ENCODE peak calls at places on chromosomes 11 and 22, in four cellular contexts. E is thyroid gland, B is aorta, O is HCT116. G is an unnamed sample. For H3K36me3, the result is how much of the 10 kb centered on the place peaks cover.

GRCh38 chr11:73426184-73426845 is 50.1 kb downstream of the RELT start:
- DNase-seq in O (no peak), E (no peak), B (no peak), G (no peak)

GRCh38 chr11:10505278-10506012 is 35.5 kb downstream of the RNF141 start:
- DNase-seq in E (no peak), O (no peak), B (no peak), G (no peak)

GRCh38 chr11:63144121-63144520 is at the start of gene SLC22A24:
- DNase-seq in O (no peak), E (no peak), B (no peak), G (no peak)

GRCh38 chr11:116114198-116114651 is 610.0 kb upstream of the CADM1 start:
- DNase-seq in O (no peak), B (no peak), E (no peak), G (no peak)

GRCh38 chr11:82864268-82864667 is 36.0 kb downstream of the PRCP start:
- DNase-seq in O (peak), B (peak), E (peak), G (peak)

GRCh38 chr22:16801088-16801487 is 24.1 kb downstream of the XKR3 start:
- DNase-seq in O (no peak), B (no peak), E (no peak), G (no peak)

GRCh38 chr22:37516456-37516855 is 2.8 kb downstream of the CARD10 start:
- DNase-seq in E (no peak), O (no peak), B (no peak), G (no peak)

GRCh38 chr22:22933100-22933806 is 45.6 kb downstream of the IGLL5 start:
- DNase-seq in E (no peak), B (no peak), O (no peak), G (no peak)

GRCh38 chr11:1081601-1082311 is 7.1 kb downstream of the MUC2 start:
- DNase-seq in B (no peak), O (no peak), E (no peak), G (peak)

GRCh38 chr11:83008581-83008923 is 63.1 kb downstream of the RAB30 start:
- DNase-seq in B (no peak), O (no peak), E (no peak), G (no peak)

GRCh38 chr11:116333193-116333592 is 439.6 kb downstream of the BUD13 start:
- DNase-seq in E (no peak), B (no peak), O (no peak), G (no peak)

GRCh38 chr22:43829904-43830851 is 18.1 kb upstream of the EFCAB6 start:
- DNase-seq in O (no peak), E (peak), B (peak), G (no peak)

GRCh38 chr11:13287681-13288080 is 10.1 kb downstream of the BMAL1 start:
- DNase-seq in E (no peak), O (no peak), B (no peak), G (no peak)

GRCh38 chr11:35035894-35036408 is 103.0 kb upstream of the CD44 start:
- DNase-seq in B (no peak), O (no peak), E (no peak), G (no peak)

GRCh38 chr11:131886201-131886600 is 515.8 kb downstream of the NTM start:
- DNase-seq in B (no peak), O (no peak), E (no peak), G (no peak)

GRCh38 chr11:10379871-10380568 is 75.0 kb upstream of the AMPD3 start:
- DNase-seq in B (no peak), O (no peak), E (peak), G (no peak)

GRCh38 chr22:29004647-29005371 is 56.8 kb downstream of the C22orf31 start:
- DNase-seq in O (peak), B (no peak), E (peak), G (peak)

GRCh38 chr11:27388869-27389268 is 25.9 kb upstream of the CCDC34 start:
- DNase-seq in E (no peak), B (no peak), O (no peak), G (no peak)

GRCh38 chr11:110908401-110909106 is 196.3 kb upstream of the ARHGAP20 start:
- DNase-seq in B (no peak), E (no peak), O (no peak), G (no peak)

GRCh38 chr22:22578702-22579424 is 19.8 kb upstream of the PRAME start:
- DNase-seq in B (no peak), E (no peak), O (no peak), G (no peak)

GRCh38 chr22:35397095-35397904 is 2.6 kb upstream of the MCM5 start:
- DNase-seq in E (no peak), B (no peak), O (no peak), G (peak)

GRCh38 chr11:63517156-63517555 is 11.3 kb downstream of the LGALS12 start:
- DNase-seq in E (no peak), B (no peak), O (no peak), G (no peak)

GRCh38 chr11:131592734-131593133 is 222.3 kb downstream of the NTM start:
- DNase-seq in B (no peak), E (no peak), O (no peak), G (no peak)

GRCh38 chr22:20108757-20109230 is 7.1 kb upstream of the RANBP1 start:
- DNase-seq in B (no peak), E (no peak), O (no peak), G (no peak)

GRCh38 chr11:110921742-110922200 is 209.5 kb upstream of the ARHGAP20 start:
- DNase-seq in B (no peak), E (peak), O (no peak), G (peak)

GRCh38 chr22:16964366-16964765 is 43.7 kb downstream of the GAB4 start:
- DNase-seq in B (no peak), E (no peak), O (no peak), G (no peak)

GRCh38 chr11:569273-569885 is 6.9 kb upstream of the PHRF1 start:
- DNase-seq in O (no peak), E (no peak), B (no peak), G (no peak)

GRCh38 chr11:9765320-9766101 is 101.6 kb downstream of the SWAP70 start:
- DNase-seq in O (no peak), B (no peak), E (peak), G (peak)

GRCh38 chr22:27641049-27641790 is 160.3 kb downstream of the MN1 start:
- DNase-seq in B (peak), E (no peak), O (no peak), G (no peak)

GRCh38 chr22:45381348-45381747 is 32.1 kb downstream of the SMC1B start:
- DNase-seq in B (no peak), E (no peak), O (no peak), G (no peak)

GRCh38 chr22:35230839-35231584 is 26.3 kb upstream of the HMGXB4 start:
- DNase-seq in O (peak), B (no peak), E (no peak), G (no peak)

GRCh38 chr11:8671651-8672062 is 10.8 kb downstream of the TRIM66 start:
- DNase-seq in E (peak), O (no peak), B (no peak), G (peak)

GRCh38 chr11:91819743-91820142 is 404.9 kb upstream of the FAT3 start:
- DNase-seq in E (no peak), B (no peak), O (no peak), G (no peak)

GRCh38 chr11:1568451-1568911 is 3.6 kb downstream of the DUSP8 start:
- DNase-seq in E (no peak), O (no peak), B (peak), G (peak)

GRCh38 chr11:59894616-59895015 is 16.0 kb downstream of the OOSP3 start:
- DNase-seq in B (no peak), O (no peak), E (no peak), G (no peak)

GRCh38 chr11:2428322-2428795 is 16.0 kb downstream of the TRPM5 start:
- DNase-seq in O (peak), E (peak), B (no peak), G (peak)

GRCh38 chr22:37816543-37817180 is 6.5 kb upstream of the GALR3 start:
- DNase-seq in E (no peak), B (no peak), O (no peak), G (no peak)

GRCh38 chr11:132878111-132878510 is 654.2 kb downstream of the OPCML start:
- DNase-seq in B (no peak), O (no peak), E (no peak), G (no peak)

GRCh38 chr22:42766860-42767259 is 46.2 kb upstream of the A4GALT start:
- DNase-seq in E (no peak), B (no peak), O (no peak), G (no peak)

GRCh38 chr11:7004482-7004881 is 15.7 kb downstream of the ZNF214 start:
- DNase-seq in O (no peak), E (no peak), B (no peak), G (no peak)

DNA sequence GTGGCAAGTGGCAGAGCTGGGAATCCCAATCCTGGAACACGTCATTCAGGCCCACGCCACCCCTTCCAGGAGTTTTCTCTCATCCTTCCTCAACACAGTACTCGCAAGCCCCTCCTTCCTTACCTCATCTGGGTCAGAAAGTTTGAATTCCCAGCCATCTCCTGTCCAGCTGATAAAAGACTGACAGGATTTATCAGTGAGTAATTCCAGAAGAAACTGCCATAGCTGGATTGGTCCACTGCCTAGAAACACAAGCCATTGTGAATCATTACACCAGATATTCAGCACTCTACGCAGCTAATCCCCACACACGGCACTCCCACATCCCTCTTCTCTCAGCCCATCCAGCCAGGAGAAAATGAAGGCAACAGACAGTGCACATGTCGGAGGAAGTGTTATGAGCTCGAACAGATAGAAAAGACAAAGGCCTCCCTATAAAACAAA is 124.0 kb downstream of the ETS1 start:
- DNase-seq in E (no peak), B (no peak), O (no peak), G (peak)
- H3K36me3 ChIP-seq in E (under half), B (under half), O (under half), G (under half)

GRCh38 chr11:71437399-71437798 is 10.8 kb downstream of the DHCR7 start:
- DNase-seq in B (peak), O (no peak), E (no peak), G (peak)

GRCh38 chr11:71434576-71435130 is 13.5 kb downstream of the DHCR7 start:
- DNase-seq in B (peak), O (no peak), E (no peak), G (no peak)

GRCh38 chr11:71433648-71434450 is 14.3 kb downstream of the DHCR7 start:
- DNase-seq in O (no peak), E (peak), B (peak), G (no peak)

GRCh38 chr11:71436861-71437260 is 11.3 kb downstream of the DHCR7 start:
- DNase-seq in O (no peak), E (no peak), B (no peak), G (no peak)

GRCh38 chr11:71435278-71435951 is 12.8 kb downstream of the DHCR7 start:
- DNase-seq in O (no peak), B (peak), E (no peak), G (no peak)
- H3K36me3 ChIP-seq in O (under half), B (under half), E (under half), G (under half)

GRCh38 chr22:26618487-26618886 is 660 bp upstream of the CRYBB1 start:
- DNase-seq in E (no peak), O (no peak), B (no peak), G (no peak)
- H3K36me3 ChIP-seq in E (under half), O (under half), B (under half), G (under half)

GRCh38 chr11:20097319-20098221 is 62.7 kb downstream of the DBX1 start:
- DNase-seq in E (peak), B (no peak), O (no peak), G (no peak)
- H3K36me3 ChIP-seq in E (under half), B (under half), O (under half), G (under half)

GRCh38 chr11:20102393-20102792 is 57.9 kb downstream of the DBX1 start:
- DNase-seq in E (no peak), B (no peak), O (no peak), G (no peak)
- H3K36me3 ChIP-seq in E (under half), B (under half), O (under half), G (under half)

DNA sequence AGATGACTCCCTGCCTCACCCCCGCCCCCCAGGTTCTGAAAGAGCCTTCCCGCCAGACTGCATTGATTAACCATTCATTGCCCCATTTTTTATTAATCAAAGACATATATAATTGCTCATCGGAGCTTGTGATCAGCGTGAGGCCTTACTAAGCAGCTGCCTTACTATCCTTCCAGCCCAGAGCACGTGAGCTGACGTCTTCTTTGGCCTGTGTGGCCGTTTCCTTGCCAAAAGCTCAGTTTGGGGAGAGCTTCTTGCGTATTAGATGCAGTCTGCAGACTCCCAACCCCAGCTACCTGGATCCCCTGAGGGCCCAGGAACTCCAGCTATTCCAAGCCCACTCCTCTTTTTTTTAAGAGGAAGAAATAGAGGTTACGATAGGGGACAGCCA is 766 bp upstream of the SLC43A3 start:
- DNase-seq in B (peak), O (no peak), E (peak), G (peak)
- H3K36me3 ChIP-seq in B (under half), O (under half), E (under half), G (under half)

DNA sequence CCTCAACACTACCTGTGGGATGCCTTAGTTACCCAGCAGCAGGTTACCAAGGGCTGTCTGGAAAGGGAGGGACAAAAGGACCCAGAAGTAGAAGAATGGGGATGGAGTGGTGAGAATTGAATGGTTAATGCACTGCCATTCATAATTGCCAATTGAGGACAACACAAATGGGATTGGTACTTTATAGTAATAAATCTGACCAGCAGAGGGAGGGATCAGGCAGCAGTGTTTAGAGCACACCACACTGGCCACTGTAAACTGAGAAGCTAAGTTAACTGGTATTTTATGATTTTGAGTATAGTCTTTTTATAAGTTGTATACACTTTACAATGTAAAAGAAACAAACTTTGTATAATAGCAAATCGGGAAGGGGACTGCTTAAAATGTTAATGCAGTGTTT is 10.7 kb downstream of the TBRG1 start:
- DNase-seq in O (no peak), E (no peak), B (no peak), G (no peak)
- H3K36me3 ChIP-seq in O (under half), E (half or more), B (under half), G (under half)